ENCODE peak calls at places on chromosomes 5 and 9, in six cellular contexts. H, G, U, Z, T and V are unnamed samples.

GRCh38 chr5:116395708-116396203 is 178.9 kb downstream of the SEMA6A start:
- DNase-seq in Z (no peak), H (no peak), T (no peak), G (no peak), U (no peak), V (no peak)

GRCh38 chr5:145834554-145834916 is 607 bp downstream of the PRELID2 start:
- DNase-seq in H (no peak), Z (no peak), T (no peak), U (no peak), G (no peak), V (no peak)

GRCh38 chr9:134174073-134174449 is 9.7 kb upstream of the RNU6ATAC start:
- DNase-seq in H (no peak), T (no peak), Z (no peak), U (no peak), G (no peak), V (no peak)

GRCh38 chr9:15915711-15916110 is 362.9 kb downstream of the CCDC171 start:
- DNase-seq in G (no peak), U (no peak), H (no peak), T (no peak), Z (no peak), V (no peak)

GRCh38 chr9:78038620-78039300 is 7.1 kb upstream of the GNAQ start:
- DNase-seq in Z (no peak), U (no peak), T (no peak), H (no peak), G (no peak), V (no peak)

GRCh38 chr9:98438701-98439100 is 183.3 kb upstream of the TBC1D2 start:
- DNase-seq in Z (no peak), G (no peak), H (no peak), U (no peak), T (no peak), V (no peak)

GRCh38 chr9:32136700-32137339 is 247.6 kb upstream of the ACO1 start:
- DNase-seq in T (no peak), U (no peak), Z (no peak), H (peak; percentile 16), G (peak; percentile 98), V (peak; percentile 60)

GRCh38 chr5:103139264-103139865 is 19.3 kb downstream of the PPIP5K2 start:
- DNase-seq in U (peak; percentile 71), G (peak; percentile 69), H (peak; percentile 80), T (peak; percentile 81), Z (peak; percentile 30), V (peak; percentile 86)

GRCh38 chr5:68834486-68834885 is 259.3 kb upstream of the SLC30A5 start:
- DNase-seq in G (no peak), Z (no peak), U (no peak), H (no peak), T (no peak), V (no peak)

GRCh38 chr9:122360891-122361290 is 9.9 kb upstream of the PTGS1 start:
- DNase-seq in T (no peak), U (no peak), H (no peak), Z (no peak), G (no peak), V (no peak)

GRCh38 chr5:137751869-137752491 is 2.2 kb downstream of the HNRNPA0 start:
- DNase-seq in U (peak; percentile 21), T (no peak), Z (no peak), G (peak; percentile 73), H (no peak), V (peak; percentile 79)

GRCh38 chr9:18260527-18260926 is 213.4 kb upstream of the ADAMTSL1 start:
- DNase-seq in U (no peak), G (no peak), T (no peak), H (no peak), Z (no peak), V (no peak)

GRCh38 chr5:6632324-6632930 is 417 bp downstream of the NSUN2 start:
- DNase-seq in U (no peak), H (no peak), Z (no peak), T (no peak), G (peak; percentile 18), V (peak; percentile 59)

DNA sequence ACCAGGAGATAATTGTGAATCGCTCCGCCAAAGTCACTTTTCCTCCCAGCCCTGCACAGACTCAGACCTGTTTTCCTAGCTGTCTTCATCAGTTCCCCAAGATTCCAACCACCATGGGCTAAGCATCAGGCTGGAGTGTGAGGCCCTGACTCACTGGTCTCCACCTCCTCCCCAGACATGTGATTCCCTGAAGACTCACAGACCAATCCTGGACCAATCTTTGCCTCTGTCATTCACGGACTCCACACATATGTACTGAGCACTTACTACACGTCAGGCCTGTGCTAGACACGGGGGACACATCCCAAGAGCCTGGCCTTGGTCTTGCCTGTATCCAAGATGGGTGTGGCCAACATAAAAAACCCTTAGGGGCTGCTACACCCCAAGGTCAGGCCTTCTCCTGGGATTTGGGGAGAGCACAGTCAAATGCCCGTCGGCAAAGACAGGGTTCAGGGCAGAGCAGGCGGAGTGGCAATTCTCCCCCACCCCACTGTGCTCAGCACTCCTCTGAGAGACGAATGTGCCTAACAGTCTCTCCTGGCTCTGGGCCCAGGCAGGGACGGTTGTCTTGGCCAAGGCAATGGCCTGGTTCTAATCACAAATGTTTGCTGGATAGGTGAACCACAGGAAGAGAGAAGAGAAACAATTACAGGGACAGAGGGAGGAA is 11.9 kb downstream of the EEIG1 start:
- DNase-seq in Z (no peak), G (no peak), T (no peak), U (no peak), H (no peak), V (no peak)
- TF ChIP-seq CREB1 in Z (no peak), G (no peak), T (no peak), U (no peak), H (no peak), V (no peak)

GRCh38 chr9:130327070-130327780 is 61.7 kb downstream of the HMCN2 start:
- DNase-seq in H (peak; percentile 87), Z (no peak), U (peak; percentile 70), G (no peak), T (peak; percentile 92), V (peak; percentile 83)

GRCh38 chr9:130329061-130329460 is 63.5 kb downstream of the HMCN2 start:
- DNase-seq in G (no peak), T (no peak), H (no peak), U (no peak), Z (no peak), V (no peak)

GRCh38 chr9:130327781-130328348 is 62.3 kb downstream of the HMCN2 start:
- DNase-seq in U (no peak), G (no peak), Z (no peak), T (no peak), H (no peak), V (no peak)

GRCh38 chr9:130330202-130330601 is 64.6 kb downstream of the HMCN2 start:
- DNase-seq in Z (no peak), H (no peak), G (no peak), T (no peak), U (no peak), V (no peak)

DNA sequence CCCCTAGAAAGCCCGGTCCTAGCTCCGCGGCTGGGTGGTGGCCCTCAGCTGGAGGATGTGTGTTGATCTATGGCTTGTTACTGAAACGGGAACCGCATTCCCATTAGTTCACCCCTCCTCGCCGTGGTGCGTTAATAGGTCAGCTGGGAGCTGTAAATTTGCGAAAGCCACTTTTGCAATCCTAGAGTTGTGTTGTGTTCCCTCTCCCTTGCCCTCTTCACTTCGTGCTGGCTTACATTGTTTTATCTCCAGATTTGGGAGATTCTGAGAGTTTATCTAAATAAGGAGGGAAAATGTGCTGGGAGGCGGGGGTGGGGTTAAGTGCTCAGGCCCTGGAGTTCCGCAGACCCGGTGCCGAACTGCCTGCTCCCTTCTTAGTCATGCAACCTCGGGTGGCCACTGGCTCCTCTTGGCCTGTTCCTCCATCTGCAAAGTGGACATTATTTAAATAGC is 62.8 kb downstream of the HMCN2 start:
- DNase-seq in U (no peak), T (no peak), Z (no peak), G (no peak), H (no peak), V (no peak)
- TF ChIP-seq CREB1 in U (no peak), T (no peak), Z (no peak), G (no peak), H (no peak), V (no peak)

GRCh38 chr5:154654484-154655375 is 100.4 kb upstream of the LARP1 start:
- DNase-seq in Z (no peak), H (no peak), G (no peak), U (no peak), T (no peak), V (no peak)

GRCh38 chr5:154652746-154653417 is 102.3 kb upstream of the LARP1 start:
- DNase-seq in G (no peak), Z (no peak), H (no peak), U (no peak), T (no peak), V (peak; percentile 19)

GRCh38 chr5:154648706-154649105 is 106.5 kb upstream of the LARP1 start:
- DNase-seq in U (no peak), T (no peak), G (no peak), H (no peak), Z (no peak), V (peak; percentile 24)

GRCh38 chr5:154653764-154654483 is 101.3 kb upstream of the LARP1 start:
- DNase-seq in T (no peak), U (peak; percentile 99), H (no peak), G (no peak), Z (no peak), V (no peak)

GRCh38 chr5:154653418-154653763 is 101.8 kb upstream of the LARP1 start:
- DNase-seq in H (no peak), Z (no peak), U (no peak), G (peak; percentile 71), T (no peak), V (no peak)
- TF ChIP-seq CREB1 in H (no peak), Z (no peak), U (no peak), G (no peak), T (no peak), V (no peak)

GRCh38 chr9:128245293-128246151 is 30.3 kb downstream of the GOLGA2 start:
- DNase-seq in Z (no peak), T (no peak), U (no peak), H (no peak), G (peak; percentile 72), V (peak; percentile 49)

GRCh38 chr9:128242828-128243485 is 32.9 kb downstream of the GOLGA2 start:
- DNase-seq in Z (no peak), U (no peak), T (no peak), H (no peak), G (no peak), V (no peak)

GRCh38 chr9:128246471-128246870 is 29.3 kb downstream of the GOLGA2 start:
- DNase-seq in H (no peak), Z (no peak), T (no peak), G (no peak), U (no peak), V (no peak)

GRCh38 chr9:128243486-128244415 is 32.1 kb downstream of the GOLGA2 start:
- DNase-seq in H (no peak), G (no peak), Z (no peak), U (no peak), T (no peak), V (no peak)

DNA sequence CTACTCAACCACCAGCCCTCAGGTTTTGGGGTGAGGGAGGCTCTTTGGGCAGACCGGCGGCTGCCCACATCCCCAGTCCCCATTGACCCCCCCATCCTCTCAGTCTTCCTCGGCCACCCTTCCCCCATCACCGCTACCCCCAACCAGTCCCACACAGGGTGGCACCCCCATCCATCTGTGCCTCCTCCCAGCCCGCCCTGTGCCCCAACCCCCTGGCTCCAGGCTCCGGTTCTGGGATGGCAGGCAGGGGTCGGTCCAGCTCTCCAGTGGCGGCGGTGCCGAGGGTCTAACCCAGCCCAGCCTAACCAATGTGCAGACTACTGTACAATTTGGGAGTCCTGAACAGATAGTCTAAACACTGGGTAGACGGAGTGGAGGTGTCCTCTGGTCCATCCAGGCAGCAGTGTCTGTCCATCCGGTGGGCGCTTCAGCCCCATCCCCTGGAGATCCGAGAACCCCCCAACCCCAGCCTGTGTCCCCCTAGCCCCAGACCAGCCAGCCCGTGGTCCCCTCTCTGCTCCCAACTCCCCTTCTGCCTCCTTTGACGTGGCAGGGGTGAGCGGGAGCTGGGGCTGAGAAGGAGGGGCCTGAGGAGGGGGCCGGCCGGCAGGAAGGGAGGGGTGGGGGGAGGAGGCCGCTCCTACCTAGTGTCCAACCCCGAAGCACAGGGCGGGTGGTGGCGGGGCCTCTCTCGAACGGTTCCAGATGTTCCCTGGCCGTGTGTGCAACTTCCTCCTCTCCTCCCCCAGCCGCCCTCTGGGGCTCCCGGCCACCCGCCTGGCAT is 31.2 kb downstream of the GOLGA2 start:
- DNase-seq in T (no peak), H (peak; percentile 74), G (peak; percentile 51), Z (no peak), U (peak; percentile 95), V (peak; percentile 87)
- TF ChIP-seq CREB1 in T (no peak), H (no peak), G (no peak), Z (no peak), U (no peak), V (no peak)